ENCODE peak calls at places on chromosomes 11 and 22, in nine cellular contexts. Q is cardiac septum; N is mucosa of gallbladder; X is T47D; C is stimulated activated CD4-positive, alpha-beta T cell treated with anti-CD3 and anti-CD28 coated beads, Interleukin-12 subunit alpha, Interleukin-12 subunit beta, amount 100 ng/mL, for 4 hours; E is heart left ventricle; F is DMS153; H is substantia nigra; L is OCI-LY7. P is an unnamed sample.

GRCh38 chr11:56886465-56886864 is 102.2 kb upstream of the OR5AK2 start:
- DNase-seq in Q (no peak), H (no peak), C (no peak), X (no peak), F (no peak), E (no peak), L (no peak), N (peak; percentile 20), P (no peak)

GRCh38 chr11:113991718-113992458 is 17.0 kb downstream of the HTR3A start:
- DNase-seq in Q (peak; percentile 61), L (no peak), F (peak; percentile 81), X (no peak), C (no peak), H (no peak), N (no peak), E (no peak), P (no peak)

GRCh38 chr11:35141538-35141937 is 2.6 kb downstream of the CD44 start:
- DNase-seq in L (no peak), H (no peak), C (peak; percentile 22), E (peak; percentile 72), F (no peak), X (no peak), N (no peak), Q (peak; percentile 84), P (peak; percentile 96)

GRCh38 chr11:61966673-61967176 is 709 bp downstream of the FTH1 start:
- DNase-seq in C (peak; percentile 23), X (no peak), E (no peak), L (peak; percentile 54), Q (no peak), F (no peak), H (no peak), N (no peak), P (no peak)

GRCh38 chr11:69513663-69514062 is 32.2 kb downstream of the LINC01488 start:
- DNase-seq in C (no peak), L (no peak), F (no peak), E (no peak), Q (peak; percentile 55), H (no peak), N (no peak), X (no peak), P (no peak)

GRCh38 chr22:25134028-25134427 is 65.6 kb upstream of the CRYBB3 start:
- DNase-seq in C (no peak), F (peak; percentile 92), X (peak; percentile 16), N (peak; percentile 82), Q (no peak), L (no peak), E (no peak), H (no peak), P (no peak)

GRCh38 chr11:118785362-118785761 is 5.6 kb downstream of the DDX6 start:
- DNase-seq in C (no peak), E (no peak), F (no peak), H (no peak), X (no peak), N (no peak), Q (no peak), L (no peak), P (no peak)

GRCh38 chr11:123616505-123617198 is 37.8 kb downstream of the SCN3B start:
- DNase-seq in C (no peak), X (no peak), Q (peak; percentile 86), H (no peak), L (no peak), F (no peak), E (peak; percentile 77), N (peak; percentile 65), P (no peak)

GRCh38 chr22:38317237-38317994 is at the start of gene CSNK1E:
- DNase-seq in C (peak; percentile 73), Q (peak; percentile 90), F (no peak), X (peak; percentile 69), N (peak; percentile 74), E (peak; percentile 91), H (peak; percentile 74), L (peak; percentile 79), P (no peak)

GRCh38 chr11:108758458-108758857 is 93.6 kb downstream of the DDX10 start:
- DNase-seq in C (no peak), N (no peak), F (no peak), E (no peak), H (no peak), L (no peak), X (no peak), Q (no peak), P (no peak)

GRCh38 chr22:31377609-31378008 is 21.8 kb upstream of the DRG1 start:
- DNase-seq in F (no peak), Q (no peak), E (no peak), N (no peak), L (no peak), C (no peak), X (no peak), H (no peak), P (no peak)

GRCh38 chr11:119794756-119795155 is 65.8 kb upstream of the NECTIN1 start:
- DNase-seq in C (no peak), F (no peak), Q (no peak), X (no peak), E (no peak), H (no peak), N (no peak), L (no peak), P (no peak)

GRCh38 chr11:1701041-1701807 is 4.2 kb downstream of the KRTAP5-6 start:
- DNase-seq in Q (no peak), N (no peak), F (no peak), X (no peak), C (no peak), L (no peak), E (no peak), H (no peak), P (no peak)

GRCh38 chr11:1751521-1751921 is 1.1 kb upstream of the IFITM10 start:
- DNase-seq in N (no peak), H (no peak), X (peak; percentile 37), C (no peak), Q (peak; percentile 78), F (no peak), E (no peak), L (no peak), P (no peak)

GRCh38 chr11:22337571-22338464 is at the start of gene SLC17A6:
- DNase-seq in Q (no peak), X (peak; percentile 41), N (no peak), H (no peak), L (peak; percentile 4), F (no peak), E (no peak), C (no peak), P (no peak)

GRCh38 chr11:4636962-4637661 is at the start of gene OR51D1:
- DNase-seq in N (peak; percentile 68), C (peak; percentile 60), X (peak; percentile 51), L (peak; percentile 53), Q (peak; percentile 82), F (peak; percentile 80), H (peak; percentile 55), E (peak; percentile 84), P (peak; percentile 89)

GRCh38 chr11:19374189-19374588 is 133.4 kb upstream of the E2F8 start:
- DNase-seq in Q (no peak), L (no peak), E (no peak), H (no peak), F (no peak), N (no peak), X (no peak), C (no peak), P (no peak)

GRCh38 chr11:18012314-18012905 is 437 bp downstream of the SERGEF start:
- DNase-seq in C (peak; percentile 16), X (no peak), F (peak; percentile 6), H (no peak), N (no peak), E (peak; percentile 69), L (peak; percentile 42), Q (no peak), P (no peak)

GRCh38 chr22:38238519-38239051 is 34.2 kb downstream of the TMEM184B start:
- DNase-seq in Q (no peak), H (no peak), N (no peak), X (no peak), E (no peak), C (no peak), F (no peak), L (no peak), P (no peak)

GRCh38 chr22:50259302-50259701 is 2.2 kb downstream of the MAPK12 start:
- DNase-seq in C (no peak), E (no peak), X (no peak), N (no peak), Q (no peak), H (no peak), F (no peak), L (no peak), P (no peak)

GRCh38 chr11:41499429-41499828 is 40.0 kb upstream of the LRRC4C start:
- DNase-seq in X (no peak), E (no peak), N (no peak), F (no peak), Q (no peak), H (no peak), L (no peak), C (no peak), P (no peak)

GRCh38 chr11:86741489-86742435 is 58.6 kb upstream of the PRSS23 start:
- DNase-seq in L (no peak), C (no peak), Q (no peak), F (peak; percentile 64), X (no peak), E (no peak), N (no peak), H (no peak), P (no peak)

GRCh38 chr22:43423046-43423445 is 11.2 kb downstream of the MPPED1 start:
- DNase-seq in Q (no peak), H (no peak), C (no peak), N (no peak), X (no peak), E (peak; percentile 18), L (no peak), F (no peak), P (no peak)

GRCh38 chr11:131888230-131888826 is 517.9 kb downstream of the NTM start:
- DNase-seq in E (no peak), L (no peak), H (no peak), X (no peak), C (no peak), N (no peak), Q (no peak), F (no peak), P (no peak)

GRCh38 chr11:85810871-85811611 is at the start of gene SYTL2:
- DNase-seq in H (peak; percentile 67), X (peak; percentile 89), N (peak; percentile 71), Q (peak; percentile 87), C (peak; percentile 72), E (peak; percentile 90), F (no peak), L (peak; percentile 60), P (no peak)

GRCh38 chr22:36398602-36399472 is 11.1 kb upstream of the MYH9 start:
- DNase-seq in X (no peak), E (no peak), L (no peak), Q (no peak), H (no peak), N (no peak), F (no peak), C (no peak), P (no peak)

GRCh38 chr11:58490827-58491226 is 17.1 kb downstream of the OR5B21 start:
- DNase-seq in X (no peak), H (no peak), F (no peak), N (no peak), E (no peak), Q (no peak), L (no peak), C (no peak), P (no peak)

GRCh38 chr22:36577019-36577418 is 48.1 kb upstream of the EIF3D start:
- DNase-seq in Q (no peak), E (no peak), N (no peak), H (no peak), C (no peak), F (no peak), X (no peak), L (no peak), P (no peak)

GRCh38 chr11:46006418-46007070 is 84.1 kb downstream of the LARGE2 start:
- DNase-seq in Q (no peak), F (peak; percentile 71), H (no peak), C (no peak), N (peak; percentile 45), X (peak; percentile 62), E (no peak), L (peak; percentile 83), P (no peak)

GRCh38 chr22:29129644-29130201 is 56.9 kb downstream of the KREMEN1 start:
- DNase-seq in N (no peak), E (no peak), Q (no peak), C (no peak), F (peak; percentile 79), X (no peak), L (no peak), H (no peak), P (no peak)

GRCh38 chr11:134955281-134955680 is 543.2 kb upstream of the B3GAT1 start:
- DNase-seq in X (no peak), N (no peak), F (no peak), C (no peak), Q (no peak), H (no peak), E (no peak), L (no peak), P (peak; percentile 87)

P was measured in esophagus muscularis mucosa.